ENCODE peak calls at places on chromosome 13, in ten cellular contexts. Z, K, B, V, H, L, Y, O, F and X are unnamed samples.

GRCh38 chr13:106036870-106037269 is 498.6 kb downstream of the EFNB2 start:
- DNase-seq in B (no peak), O (no peak), V (no peak), H (no peak), Z (no peak), Y (peak; percentile 6), F (no peak), K (peak; percentile 26), L (no peak), X (no peak)

GRCh38 chr13:110309661-110310524 is 2.8 kb downstream of the COL4A2 start:
- DNase-seq in Z (no peak), H (no peak), K (no peak), B (no peak), V (no peak), Y (no peak), F (no peak), O (no peak), L (no peak), X (no peak)

GRCh38 chr13:40490086-40490723 is 176.2 kb downstream of the FOXO1 start:
- DNase-seq in Z (no peak), H (no peak), Y (no peak), O (peak; percentile 55), K (no peak), L (no peak), B (no peak), F (peak; percentile 91), V (peak; percentile 74), X (peak; percentile 20)

GRCh38 chr13:112892759-112893569 is 76.0 kb upstream of the MCF2L start:
- DNase-seq in L (no peak), K (no peak), V (peak; percentile 88), Z (peak; percentile 31), Y (no peak), B (peak; percentile 54), O (peak; percentile 70), H (no peak), F (no peak), X (no peak)

GRCh38 chr13:105587786-105588185 is 947.7 kb downstream of the EFNB2 start:
- DNase-seq in O (no peak), H (no peak), Z (no peak), F (no peak), B (no peak), K (no peak), Y (no peak), V (peak; percentile 99), L (no peak), X (no peak)

GRCh38 chr13:66665991-66666390 is 564.1 kb downstream of the PCDH9 start:
- DNase-seq in V (peak; percentile 99), F (peak; percentile 42), O (no peak), L (peak; percentile 24), B (no peak), Z (peak; percentile 43), H (no peak), K (peak; percentile 96), Y (peak; percentile 87), X (no peak)

GRCh38 chr13:111912991-111913781 is 153.8 kb upstream of the SOX1 start:
- DNase-seq in Y (no peak), B (no peak), V (no peak), Z (no peak), F (no peak), H (no peak), L (no peak), O (no peak), K (no peak), X (no peak)

GRCh38 chr13:51006067-51006800 is 96.6 kb downstream of the RNASEH2B start:
- DNase-seq in Z (no peak), H (no peak), Y (peak; percentile 17), K (no peak), F (no peak), V (no peak), O (no peak), L (no peak), B (no peak), X (no peak)

GRCh38 chr13:32969516-32969941 is 46.7 kb upstream of the KL start:
- DNase-seq in O (no peak), H (no peak), F (no peak), Z (no peak), Y (peak; percentile 69), B (no peak), L (peak; percentile 19), V (peak; percentile 96), K (no peak), X (no peak)

GRCh38 chr13:33016414-33017409 is at the start of gene KL:
- DNase-seq in O (peak; percentile 17), Y (no peak), V (no peak), K (peak; percentile 28), B (no peak), L (no peak), H (peak; percentile 29), Z (no peak), F (no peak), X (no peak)

GRCh38 chr13:99905224-99905623 is 66.3 kb downstream of the ZIC5 start:
- DNase-seq in Y (no peak), H (no peak), Z (no peak), V (no peak), L (no peak), K (no peak), F (no peak), O (no peak), B (no peak), X (no peak)

GRCh38 chr13:113793718-113794085 is 34.7 kb downstream of the TMEM255B start:
- DNase-seq in B (no peak), K (no peak), H (no peak), V (no peak), Z (no peak), O (no peak), F (no peak), L (no peak), Y (no peak), X (no peak)

GRCh38 chr13:85693889-85694511 is 105.2 kb downstream of the SLITRK6 start:
- DNase-seq in V (no peak), H (no peak), Z (no peak), F (no peak), O (no peak), K (peak; percentile 39), B (no peak), Y (peak; percentile 1), L (no peak), X (no peak)

GRCh38 chr13:112967666-112968379 is 1.2 kb upstream of the MCF2L start:
- DNase-seq in H (no peak), L (no peak), Z (no peak), V (no peak), B (no peak), Y (no peak), O (peak; percentile 7), K (no peak), F (no peak), X (no peak)

GRCh38 chr13:72290962-72291681 is 424.1 kb upstream of the DACH1 start:
- DNase-seq in V (peak; percentile 99), F (no peak), Y (peak; percentile 84), H (no peak), Z (no peak), K (no peak), O (no peak), B (no peak), L (peak; percentile 16), X (no peak)

GRCh38 chr13:27353653-27354052 is 70.8 kb upstream of the GTF3A start:
- DNase-seq in B (no peak), V (no peak), L (no peak), Y (no peak), F (no peak), K (no peak), H (no peak), O (no peak), Z (no peak), X (no peak)

GRCh38 chr13:42821437-42821836 is 40.1 kb downstream of the FAM216B start:
- DNase-seq in V (peak; percentile 73), H (no peak), L (peak; percentile 59), F (no peak), K (no peak), O (no peak), Z (no peak), B (no peak), Y (peak; percentile 72), X (no peak)

GRCh38 chr13:46010148-46010547 is 42.4 kb downstream of the ZC3H13 start:
- DNase-seq in O (no peak), L (no peak), K (no peak), F (no peak), H (no peak), V (no peak), Y (peak; percentile 20), B (no peak), Z (no peak), X (no peak)

GRCh38 chr13:41005709-41006108 is 13.4 kb downstream of the ELF1 start:
- DNase-seq in H (no peak), Y (no peak), F (no peak), Z (no peak), K (no peak), L (no peak), O (no peak), B (no peak), V (no peak), X (no peak)

GRCh38 chr13:23714672-23715071 is 144.5 kb downstream of the TNFRSF19 start:
- DNase-seq in Y (no peak), L (no peak), B (no peak), F (no peak), V (no peak), Z (no peak), O (no peak), K (no peak), H (no peak), X (no peak)

GRCh38 chr13:93559718-93560117 is 333.1 kb downstream of the GPC6 start:
- DNase-seq in Y (peak; percentile 11), H (no peak), V (peak; percentile 100), L (no peak), K (peak; percentile 41), Z (no peak), O (no peak), F (no peak), B (no peak), X (no peak)

GRCh38 chr13:98307744-98308524 is 130.9 kb upstream of the RNF113B start:
- DNase-seq in Z (no peak), V (peak; percentile 63), K (no peak), F (no peak), B (no peak), L (no peak), Y (peak; percentile 56), H (no peak), O (peak; percentile 27), X (no peak)

GRCh38 chr13:27007166-27007565 is 164.4 kb downstream of the USP12 start:
- DNase-seq in K (peak; percentile 29), O (no peak), Z (peak; percentile 71), L (no peak), H (no peak), F (peak; percentile 92), B (no peak), Y (no peak), V (no peak), X (no peak)

GRCh38 chr13:32297206-32297605 is 18.0 kb downstream of the ZAR1L start:
- DNase-seq in K (no peak), H (no peak), Y (no peak), L (no peak), Z (no peak), B (no peak), F (no peak), V (no peak), O (no peak), X (no peak)

GRCh38 chr13:30766957-30767603 is 31.7 kb downstream of the ALOX5AP start:
- DNase-seq in H (no peak), Z (no peak), B (no peak), Y (no peak), V (no peak), O (no peak), L (no peak), K (no peak), F (no peak), X (no peak)

GRCh38 chr13:78598382-78598781 is 5.0 kb downstream of the POU4F1 start:
- DNase-seq in K (no peak), O (no peak), Y (no peak), B (no peak), Z (no peak), L (no peak), H (no peak), V (no peak), F (no peak), X (no peak)

GRCh38 chr13:29964181-29964845 is 113.9 kb upstream of the UBL3 start:
- DNase-seq in Y (no peak), L (no peak), H (no peak), V (no peak), K (no peak), Z (no peak), F (no peak), O (no peak), B (no peak), X (no peak)

GRCh38 chr13:80586356-80586755 is 245.4 kb upstream of the SPRY2 start:
- DNase-seq in B (no peak), Z (no peak), F (no peak), Y (no peak), L (no peak), V (peak; percentile 8), O (no peak), H (no peak), K (no peak), X (no peak)